ENCODE peak calls at places on chromosomes 7 and 10, in four cellular contexts. One of them, this sample, is unnamed.

GRCh38 chr10:90871279-90871760 is 454 bp upstream of the RPP30 start:
- DNase-seq in mesothelial cell of epicardium: peak; percentile 22
- DNase-seq in NB4: peak; percentile 85
- DNase-seq in lower lobe of right lung: no peak
- DNase-seq in this sample: no peak

GRCh38 chr7:107078517-107078966 is 34.0 kb downstream of the PRKAR2B start:
- DNase-seq in NB4: no peak
- DNase-seq in lower lobe of right lung: peak; percentile 63
- DNase-seq in mesothelial cell of epicardium: no peak
- DNase-seq in this sample: no peak

GRCh38 chr10:62540389-62540788 is 166.2 kb downstream of the ZNF365 start:
- DNase-seq in mesothelial cell of epicardium: no peak
- DNase-seq in lower lobe of right lung: no peak
- DNase-seq in NB4: no peak
- DNase-seq in this sample: no peak

GRCh38 chr10:113058175-113058961 is 108.3 kb downstream of the TCF7L2 start:
- DNase-seq in mesothelial cell of epicardium: no peak
- DNase-seq in lower lobe of right lung: no peak
- DNase-seq in NB4: no peak
- DNase-seq in this sample: no peak

GRCh38 chr7:918441-919113 is 35.9 kb downstream of the ADAP1 start:
- DNase-seq in mesothelial cell of epicardium: peak; percentile 15
- DNase-seq in lower lobe of right lung: peak; percentile 32
- DNase-seq in NB4: no peak
- DNase-seq in this sample: no peak

GRCh38 chr10:6516877-6517276 is 63.2 kb downstream of the PRKCQ start:
- DNase-seq in lower lobe of right lung: no peak
- DNase-seq in NB4: no peak
- DNase-seq in mesothelial cell of epicardium: no peak
- DNase-seq in this sample: no peak

GRCh38 chr10:22927661-22928403 is at the start of gene ARMC3:
- DNase-seq in NB4: no peak
- DNase-seq in lower lobe of right lung: peak; percentile 71
- DNase-seq in mesothelial cell of epicardium: peak; percentile 63
- DNase-seq in this sample: peak; percentile 66

GRCh38 chr10:119480667-119481066 is 61.9 kb downstream of the RGS10 start:
- DNase-seq in lower lobe of right lung: no peak
- DNase-seq in NB4: no peak
- DNase-seq in mesothelial cell of epicardium: no peak
- DNase-seq in this sample: no peak

GRCh38 chr7:157111311-157111710 is 27.4 kb upstream of the UBE3C start:
- DNase-seq in NB4: no peak
- DNase-seq in lower lobe of right lung: no peak
- DNase-seq in mesothelial cell of epicardium: no peak
- DNase-seq in this sample: no peak

GRCh38 chr7:101714097-101714496 is 85.0 kb upstream of the MYL10 start:
- DNase-seq in NB4: no peak
- DNase-seq in lower lobe of right lung: no peak
- DNase-seq in mesothelial cell of epicardium: no peak
- DNase-seq in this sample: no peak

GRCh38 chr10:5544216-5544805 is 19.6 kb downstream of the CALML3 start:
- DNase-seq in lower lobe of right lung: peak; percentile 40
- DNase-seq in NB4: no peak
- DNase-seq in mesothelial cell of epicardium: no peak
- DNase-seq in this sample: no peak

GRCh38 chr7:128201690-128202085 is 39.4 kb upstream of the LEP start:
- DNase-seq in NB4: no peak
- DNase-seq in mesothelial cell of epicardium: no peak
- DNase-seq in lower lobe of right lung: no peak
- DNase-seq in this sample: no peak

GRCh38 chr10:77159538-77160110 is 478.0 kb downstream of the KCNMA1 start:
- DNase-seq in NB4: no peak
- DNase-seq in mesothelial cell of epicardium: no peak
- DNase-seq in lower lobe of right lung: no peak
- DNase-seq in this sample: no peak

GRCh38 chr10:8137272-8137680 is 82.8 kb downstream of the GATA3 start:
- DNase-seq in NB4: no peak
- DNase-seq in lower lobe of right lung: no peak
- DNase-seq in mesothelial cell of epicardium: no peak
- DNase-seq in this sample: no peak

GRCh38 chr7:132773527-132773956 is 197.3 kb upstream of the PLXNA4 start:
- DNase-seq in mesothelial cell of epicardium: no peak
- DNase-seq in lower lobe of right lung: no peak
- DNase-seq in NB4: no peak
- DNase-seq in this sample: no peak

GRCh38 chr10:63588436-63589180 is 67.4 kb downstream of the REEP3 start:
- DNase-seq in NB4: no peak
- DNase-seq in lower lobe of right lung: no peak
- DNase-seq in mesothelial cell of epicardium: no peak
- DNase-seq in this sample: no peak

GRCh38 chr7:74479066-74479781 is 25.5 kb downstream of the GTF2IRD1 start:
- DNase-seq in mesothelial cell of epicardium: no peak
- DNase-seq in lower lobe of right lung: peak; percentile 83
- DNase-seq in NB4: peak; percentile 46
- DNase-seq in this sample: no peak

GRCh38 chr10:71473671-71474599 is 77.2 kb downstream of the CDH23 start:
- DNase-seq in mesothelial cell of epicardium: no peak
- DNase-seq in NB4: no peak
- DNase-seq in lower lobe of right lung: no peak
- DNase-seq in this sample: no peak

GRCh38 chr7:131111081-131111576 is 216.5 kb upstream of the MKLN1 start:
- DNase-seq in mesothelial cell of epicardium: no peak
- DNase-seq in lower lobe of right lung: no peak
- DNase-seq in NB4: peak; percentile 66
- DNase-seq in this sample: no peak

GRCh38 chr10:34528320-34528719 is 286.8 kb downstream of the PARD3 start:
- DNase-seq in mesothelial cell of epicardium: no peak
- DNase-seq in lower lobe of right lung: no peak
- DNase-seq in NB4: no peak
- DNase-seq in this sample: no peak

GRCh38 chr10:76981251-76981650 is 656.4 kb downstream of the KCNMA1 start:
- DNase-seq in mesothelial cell of epicardium: no peak
- DNase-seq in NB4: no peak
- DNase-seq in lower lobe of right lung: no peak
- DNase-seq in this sample: no peak

GRCh38 chr10:45235823-45236222 is 79.6 kb downstream of the OR13A1 start:
- DNase-seq in mesothelial cell of epicardium: no peak
- DNase-seq in lower lobe of right lung: no peak
- DNase-seq in NB4: no peak
- DNase-seq in this sample: no peak

GRCh38 chr7:115088938-115089337 is 167.0 kb downstream of the MDFIC start:
- DNase-seq in NB4: no peak
- DNase-seq in lower lobe of right lung: no peak
- DNase-seq in mesothelial cell of epicardium: no peak
- DNase-seq in this sample: no peak

GRCh38 chr10:25901199-25901598 is 32.8 kb upstream of the MYO3A start:
- DNase-seq in NB4: no peak
- DNase-seq in lower lobe of right lung: no peak
- DNase-seq in mesothelial cell of epicardium: no peak
- DNase-seq in this sample: no peak

GRCh38 chr10:50490244-50490643 is 133.5 kb downstream of the SGMS1 start:
- DNase-seq in NB4: no peak
- DNase-seq in lower lobe of right lung: no peak
- DNase-seq in mesothelial cell of epicardium: no peak
- DNase-seq in this sample: no peak

GRCh38 chr7:83655951-83656556 is 7.1 kb upstream of the SEMA3E start:
- DNase-seq in mesothelial cell of epicardium: no peak
- DNase-seq in NB4: peak; percentile 54
- DNase-seq in lower lobe of right lung: no peak
- DNase-seq in this sample: no peak

GRCh38 chr10:74380780-74381179 is 229.8 kb downstream of the ADK start:
- DNase-seq in NB4: no peak
- DNase-seq in mesothelial cell of epicardium: no peak
- DNase-seq in lower lobe of right lung: no peak
- DNase-seq in this sample: no peak

GRCh38 chr10:77400041-77400440 is 237.6 kb downstream of the KCNMA1 start:
- DNase-seq in mesothelial cell of epicardium: no peak
- DNase-seq in NB4: no peak
- DNase-seq in lower lobe of right lung: no peak
- DNase-seq in this sample: no peak

GRCh38 chr7:35007768-35008167 is 29.5 kb downstream of the DPY19L1 start:
- DNase-seq in lower lobe of right lung: no peak
- DNase-seq in mesothelial cell of epicardium: no peak
- DNase-seq in NB4: no peak
- DNase-seq in this sample: no peak

GRCh38 chr7:10300557-10300956 is 673.1 kb upstream of the PHF14 start:
- DNase-seq in NB4: no peak
- DNase-seq in lower lobe of right lung: no peak
- DNase-seq in mesothelial cell of epicardium: no peak
- DNase-seq in this sample: no peak

GRCh38 chr7:41148521-41148951 is 554.4 kb downstream of the INHBA start:
- DNase-seq in mesothelial cell of epicardium: no peak
- DNase-seq in lower lobe of right lung: no peak
- DNase-seq in NB4: no peak
- DNase-seq in this sample: no peak

GRCh38 chr7:101094791-101095375 is 9.6 kb downstream of the TRIM56 start:
- DNase-seq in lower lobe of right lung: peak; percentile 55
- DNase-seq in NB4: peak; percentile 77
- DNase-seq in mesothelial cell of epicardium: no peak
- DNase-seq in this sample: peak; percentile 31

This sample was measured in amygdala.